ENCODE peak calls at places on chromosomes 2 and 18, in nine cellular contexts. T, Q, G, P, D, S, R, Y and E are unnamed samples.

GRCh38 chr2:155190342-155190741 is 491.8 kb downstream of the KCNJ3 start:
- DNase-seq in S (no peak), G (no peak), T (no peak), R (no peak), Q (no peak), P (no peak), Y (no peak), D (no peak), E (no peak)

GRCh38 chr2:50535971-50536759 is 495.8 kb downstream of the NRXN1 start:
- DNase-seq in S (peak; percentile 55), G (no peak), R (no peak), Q (peak; percentile 56), T (no peak), Y (peak; percentile 26), P (no peak), D (peak; percentile 13), E (no peak)

GRCh38 chr2:238910751-238911351 is 63.0 kb downstream of the TWIST2 start:
- DNase-seq in T (no peak), R (no peak), S (no peak), D (no peak), G (no peak), P (no peak), Y (no peak), Q (no peak), E (no peak)

GRCh38 chr18:48540329-48541025 is 1.6 kb downstream of the CTIF start:
- DNase-seq in R (peak; percentile 89), D (peak; percentile 47), S (peak; percentile 58), P (peak; percentile 45), T (peak; percentile 34), G (no peak), Y (no peak), Q (peak; percentile 83), E (peak; percentile 53)

GRCh38 chr2:161415041-161415440 is 1.1 kb upstream of the TBR1 start:
- DNase-seq in D (no peak), Y (no peak), R (no peak), G (no peak), T (no peak), Q (no peak), P (no peak), S (no peak), E (no peak)

GRCh38 chr18:3832211-3832610 is 382.2 kb downstream of the TGIF1 start:
- DNase-seq in Y (no peak), R (no peak), D (no peak), P (no peak), G (no peak), S (no peak), Q (no peak), T (no peak), E (no peak)

GRCh38 chr2:209451209-209451822 is 27.5 kb downstream of the MAP2 start:
- DNase-seq in Q (no peak), G (no peak), Y (no peak), D (no peak), T (no peak), P (no peak), R (no peak), S (no peak), E (no peak)

GRCh38 chr18:35378206-35378795 is 1.2 kb upstream of the ZNF396 start:
- DNase-seq in D (no peak), R (no peak), G (no peak), Q (no peak), P (no peak), S (peak; percentile 12), T (no peak), Y (no peak), E (no peak)

GRCh38 chr2:70431948-70432347 is 121.7 kb downstream of the TGFA start:
- DNase-seq in Y (no peak), T (no peak), D (no peak), R (no peak), Q (no peak), S (no peak), P (no peak), G (no peak), E (no peak)

GRCh38 chr18:10036479-10036878 is 122.7 kb downstream of the VAPA start:
- DNase-seq in G (no peak), T (no peak), R (no peak), S (no peak), P (no peak), Y (no peak), D (no peak), Q (no peak), E (no peak)

GRCh38 chr2:26462511-26463251 is 15.2 kb downstream of the OTOF start:
- DNase-seq in D (peak; percentile 48), S (peak; percentile 58), G (peak; percentile 76), P (peak; percentile 51), T (no peak), Q (peak; percentile 77), R (peak; percentile 80), Y (no peak), E (no peak)

GRCh38 chr2:108616731-108617161 is 82.5 kb downstream of the LIMS1 start:
- DNase-seq in G (peak; percentile 84), S (peak; percentile 55), D (peak; percentile 61), Q (no peak), Y (no peak), T (no peak), R (no peak), P (no peak), E (no peak)

GRCh38 chr2:30486655-30487054 is 39.6 kb downstream of the LCLAT1 start:
- DNase-seq in Q (no peak), R (no peak), S (no peak), P (no peak), D (no peak), T (no peak), Y (no peak), G (no peak), E (no peak)

GRCh38 chr2:225454412-225454811 is 54.9 kb downstream of the NYAP2 start:
- DNase-seq in T (no peak), D (no peak), S (no peak), R (no peak), G (no peak), Y (no peak), P (no peak), Q (no peak), E (no peak)

GRCh38 chr2:207254526-207255464 is 89.0 kb upstream of the KLF7 start:
- DNase-seq in R (no peak), S (peak; percentile 92), Q (no peak), D (peak; percentile 81), T (no peak), Y (no peak), P (no peak), G (no peak), E (peak; percentile 54)

GRCh38 chr18:31206787-31207381 is 44.2 kb upstream of the DSC1 start:
- DNase-seq in S (peak; percentile 23), P (peak; percentile 58), T (no peak), R (no peak), G (peak; percentile 87), Y (no peak), D (peak; percentile 22), Q (peak; percentile 82), E (no peak)

DNA sequence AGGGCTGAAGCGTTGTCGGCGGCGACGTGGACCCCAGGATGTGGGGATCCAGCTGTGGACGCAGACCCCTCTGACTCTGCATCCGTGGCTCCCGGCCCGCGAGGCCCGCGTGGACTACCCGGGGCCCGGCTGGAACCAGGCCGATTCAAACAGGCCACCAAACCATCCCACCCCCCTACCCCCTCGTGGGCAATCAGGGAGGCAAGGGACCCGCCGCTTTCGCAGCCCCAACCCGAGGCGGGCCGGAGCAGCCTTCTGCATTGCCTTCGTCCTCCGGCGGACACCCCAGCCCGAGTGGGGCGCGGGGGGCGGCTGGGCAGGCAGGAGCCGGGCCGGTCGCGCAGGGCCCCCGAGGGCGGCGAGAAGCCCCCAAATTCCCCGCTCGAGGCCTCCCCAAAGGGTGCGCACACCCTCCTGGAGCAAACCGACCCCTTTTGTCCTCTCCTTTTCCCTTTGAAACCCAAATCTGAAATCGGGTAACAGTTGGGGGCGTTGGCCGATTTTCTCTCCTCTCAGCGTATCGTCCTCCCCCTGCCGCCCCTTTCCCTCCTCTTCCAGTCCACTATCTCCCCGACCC is 7.3 kb downstream of the SP9 start:
- DNase-seq in R (no peak), Q (peak; percentile 10), P (no peak), T (no peak), D (no peak), Y (no peak), S (no peak), G (no peak), E (no peak)
- H3K4me3 ChIP-seq in R (peak overlapping the region; percentile 47), Q (no peak overlapping the region), P (no peak overlapping the region), T (peak overlapping the region; percentile 13), D (no peak overlapping the region), Y (peak overlapping the region; percentile 49), S (no peak overlapping the region), G (peak overlapping the region; percentile 31), E (no peak overlapping the region)

GRCh38 chr2:119049968-119050657 is 108.1 kb downstream of the MARCO start:
- DNase-seq in R (no peak), Y (peak; percentile 24), D (no peak), G (no peak), Q (peak; percentile 56), S (no peak), T (no peak), P (no peak), E (no peak)
- TF ChIP-seq CTCF in R (no peak), Y (peak; percentile 65), D (no peak), G (no peak), Q (peak; percentile 25), S (no peak), T (no peak), P (no peak), E (no peak)

DNA sequence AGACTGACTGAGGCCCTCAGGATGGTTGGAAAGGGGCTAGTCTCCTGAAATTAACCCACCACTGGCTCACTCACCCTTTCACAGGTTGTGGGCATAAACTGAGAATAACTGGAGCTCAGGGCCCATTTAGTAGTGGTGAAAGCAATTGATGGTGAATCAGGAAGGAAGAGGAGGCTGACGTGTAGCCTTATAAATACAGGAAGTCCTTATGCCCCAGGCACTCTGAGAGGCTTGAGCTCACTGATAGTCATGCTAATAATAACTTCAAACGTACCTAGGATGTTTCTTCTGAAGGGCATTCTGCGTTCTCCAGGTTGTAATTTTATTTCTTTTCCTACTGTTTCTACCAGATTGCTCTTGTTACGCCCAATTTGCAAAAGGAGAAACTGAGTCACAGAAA is 328.4 kb downstream of the CLIP4 start:
- DNase-seq in P (no peak), Q (no peak), S (peak; percentile 49), Y (no peak), T (no peak), R (no peak), D (no peak), G (no peak), E (no peak)
- H3K27ac ChIP-seq in P (no peak overlapping the region), Q (no peak overlapping the region), S (no peak overlapping the region), Y (no peak overlapping the region), T (no peak overlapping the region), R (no peak overlapping the region), D (no peak overlapping the region), G (no peak overlapping the region), E (no peak overlapping the region)

DNA sequence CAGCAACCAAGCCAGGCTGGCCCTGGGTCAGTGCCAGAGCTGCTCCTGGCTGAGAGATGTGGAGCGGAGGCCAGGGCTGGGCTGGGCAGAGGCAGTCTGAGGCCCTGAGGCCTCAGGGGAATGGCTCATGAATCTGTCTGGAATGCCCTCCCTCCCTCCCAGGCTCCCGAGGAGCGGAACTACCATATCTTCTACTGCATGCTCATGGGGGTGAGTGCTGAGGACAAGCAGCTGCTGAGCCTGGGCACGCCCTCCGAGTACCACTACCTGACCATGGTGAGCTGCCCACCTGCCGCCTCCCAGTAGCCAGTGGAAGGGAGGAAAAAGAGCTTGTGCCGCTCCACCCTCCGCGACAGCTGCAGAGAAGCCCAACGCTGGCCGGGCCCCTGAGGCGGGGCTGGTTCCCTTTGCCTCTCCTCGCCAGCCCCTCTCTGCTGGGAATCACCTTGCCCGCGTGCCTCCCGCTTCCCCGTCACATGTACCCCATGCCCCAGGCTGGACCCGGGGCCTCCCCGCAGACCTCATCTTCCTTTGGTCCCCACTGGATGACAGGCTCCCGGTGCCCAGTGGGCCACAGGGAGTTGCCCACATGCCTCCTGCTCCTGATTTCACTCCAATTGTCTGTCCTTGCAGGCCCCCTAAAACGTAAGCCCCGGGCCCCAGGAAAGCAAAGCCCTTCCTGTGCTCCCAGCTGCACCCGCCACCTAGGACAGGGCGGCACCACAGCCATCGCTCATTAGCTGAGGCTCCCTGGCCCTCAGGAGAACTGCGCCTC is 41.1 kb downstream of the MYO7B start:
- DNase-seq in P (no peak), G (no peak), Y (no peak), S (peak; percentile 56), T (peak; percentile 16), R (peak; percentile 96), Q (peak; percentile 70), D (peak; percentile 68), E (no peak)
- H3K4me3 ChIP-seq in P (no peak overlapping the region), G (no peak overlapping the region), Y (no peak overlapping the region), S (no peak overlapping the region), T (no peak overlapping the region), R (peak overlapping the region; percentile 10), Q (no peak overlapping the region), D (no peak overlapping the region), E (no peak overlapping the region)